ENCODE peak calls at places on chromosome 1, in six cellular contexts. G is HCT116, B is GM12878, D is HepG2, X is K562, P is SK-N-SH. S is an unnamed sample.

GRCh38 chr1:201471772-201472171 is 2.8 kb upstream of the PHLDA3 start:
- DNase-seq in G (no peak), B (no peak), X (no peak), P (no peak), D (no peak), S (no peak)

GRCh38 chr1:8790987-8791386 is 26.5 kb downstream of the RERE start:
- DNase-seq in G (no peak), P (no peak), D (no peak), X (peak), B (no peak), S (no peak)

GRCh38 chr1:11804666-11805453 is 904 bp downstream of the MTHFR start:
- DNase-seq in D (no peak), B (no peak), P (peak), G (no peak), X (peak), S (peak)

GRCh38 chr1:204894031-204894430 is 23.4 kb downstream of the NFASC start:
- DNase-seq in P (no peak), B (no peak), X (no peak), D (no peak), G (no peak), S (no peak)

GRCh38 chr1:66599899-66600737 is 66.2 kb downstream of the SGIP1 start:
- DNase-seq in X (no peak), P (no peak), B (no peak), D (no peak), G (no peak), S (no peak)

GRCh38 chr1:22841142-22841541 is 130.5 kb downstream of the EPHB2 start:
- DNase-seq in B (no peak), X (no peak), D (no peak), P (no peak), G (no peak), S (no peak)

GRCh38 chr1:147273409-147274307 is 31.2 kb downstream of the CHD1L start:
- DNase-seq in G (peak), X (peak), B (peak), D (peak), P (peak), S (peak)

GRCh38 chr1:2982615-2983318 is 38.5 kb upstream of the ACTRT2 start:
- DNase-seq in D (no peak), G (no peak), B (no peak), X (no peak), P (no peak), S (no peak)

GRCh38 chr1:70685300-70686286 is 274.5 kb downstream of the CTH start:
- DNase-seq in D (peak), B (peak), P (peak), X (peak), G (peak), S (peak)

GRCh38 chr1:91307784-91308409 is 96.7 kb downstream of the HFM1 start:
- DNase-seq in P (no peak), B (no peak), G (no peak), X (no peak), D (no peak), S (no peak)

GRCh38 chr1:153578936-153579335 is 13.3 kb upstream of the S100A2 start:
- DNase-seq in X (no peak), B (no peak), P (no peak), G (no peak), D (no peak), S (no peak)

GRCh38 chr1:221543529-221544120 is 198.3 kb downstream of the DUSP10 start:
- DNase-seq in G (peak), X (no peak), B (no peak), P (peak), D (no peak), S (peak)

GRCh38 chr1:59730759-59731478 is 83.8 kb upstream of the HOOK1 start:
- DNase-seq in X (peak), P (no peak), D (peak), G (peak), B (no peak), S (peak)

GRCh38 chr1:110004583-110004982 is 20.0 kb downstream of the AHCYL1 start:
- DNase-seq in X (no peak), B (no peak), D (no peak), P (no peak), G (no peak), S (no peak)

GRCh38 chr1:68016364-68016763 is 34.1 kb downstream of the DIRAS3 start:
- DNase-seq in G (no peak), D (no peak), B (no peak), X (no peak), P (no peak), S (no peak)

GRCh38 chr1:10189659-10190058 is 20.7 kb upstream of the KIF1B start:
- DNase-seq in P (no peak), B (peak), D (no peak), G (no peak), X (no peak), S (no peak)

GRCh38 chr1:8061673-8062386 is 35.7 kb upstream of the ERRFI1 start:
- DNase-seq in D (no peak), X (peak), G (no peak), B (no peak), P (no peak), S (no peak)

GRCh38 chr1:29447368-29447767 is 211.0 kb downstream of the PTPRU start:
- DNase-seq in G (no peak), P (no peak), X (no peak), D (no peak), B (no peak), S (no peak)

GRCh38 chr1:14974361-14974760 is 179.2 kb upstream of the TMEM51 start:
- DNase-seq in X (no peak), P (no peak), B (no peak), D (no peak), G (no peak), S (no peak)

GRCh38 chr1:224911217-224911616 is 18.3 kb upstream of the DNAH14 start:
- DNase-seq in P (no peak), G (no peak), D (no peak), X (no peak), B (no peak), S (no peak)

GRCh38 chr1:210677533-210677932 is 348.8 kb downstream of the HHAT start:
- DNase-seq in B (peak), G (no peak), D (no peak), X (no peak), P (no peak), S (no peak)

GRCh38 chr1:229420765-229421164 is 13.1 kb downstream of the ACTA1 start:
- DNase-seq in G (peak), D (no peak), P (no peak), B (no peak), X (peak), S (no peak)

GRCh38 chr1:32349211-32349708 is 13.0 kb downstream of the FAM229A start:
- DNase-seq in B (no peak), X (no peak), P (no peak), G (no peak), D (peak), S (no peak)
- TF ChIP-seq JUND in B (no peak), X (no peak), P (no peak), G (no peak), D (no peak), S (no peak)

DNA sequence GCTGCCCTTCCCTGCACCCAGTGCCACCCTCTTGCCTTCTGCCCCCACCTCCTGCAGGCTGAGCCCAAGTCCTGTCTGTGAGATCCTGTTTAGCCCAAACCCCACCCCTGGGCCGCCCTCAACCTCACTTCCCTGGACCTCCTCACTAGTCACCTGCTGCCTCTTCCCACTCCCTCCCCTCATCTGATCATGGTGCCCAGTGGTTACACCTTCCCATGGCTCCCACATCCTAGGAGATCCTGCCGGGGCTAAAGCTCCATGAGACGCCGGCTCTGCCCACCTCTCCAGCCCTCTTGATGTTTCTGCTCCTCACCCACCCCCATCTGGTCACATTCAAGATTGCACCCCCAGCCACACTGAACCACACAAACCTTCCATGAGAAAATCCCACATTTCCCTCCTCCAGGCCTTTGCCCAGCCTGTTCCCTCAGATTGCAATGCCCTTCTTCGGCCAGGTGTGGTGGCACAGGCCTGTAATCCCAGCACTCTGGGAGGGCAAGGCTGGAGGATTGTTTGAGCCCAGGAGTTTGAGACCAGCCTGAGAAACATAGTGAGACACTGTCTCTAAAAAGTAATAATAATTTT is 17.0 kb downstream of the TTC39A start:
- DNase-seq in G (no peak), D (no peak), P (peak), B (no peak), X (peak), S (peak)
- TF ChIP-seq JUND in G (no peak), D (no peak), P (no peak), B (no peak), X (no peak), S (no peak)

DNA sequence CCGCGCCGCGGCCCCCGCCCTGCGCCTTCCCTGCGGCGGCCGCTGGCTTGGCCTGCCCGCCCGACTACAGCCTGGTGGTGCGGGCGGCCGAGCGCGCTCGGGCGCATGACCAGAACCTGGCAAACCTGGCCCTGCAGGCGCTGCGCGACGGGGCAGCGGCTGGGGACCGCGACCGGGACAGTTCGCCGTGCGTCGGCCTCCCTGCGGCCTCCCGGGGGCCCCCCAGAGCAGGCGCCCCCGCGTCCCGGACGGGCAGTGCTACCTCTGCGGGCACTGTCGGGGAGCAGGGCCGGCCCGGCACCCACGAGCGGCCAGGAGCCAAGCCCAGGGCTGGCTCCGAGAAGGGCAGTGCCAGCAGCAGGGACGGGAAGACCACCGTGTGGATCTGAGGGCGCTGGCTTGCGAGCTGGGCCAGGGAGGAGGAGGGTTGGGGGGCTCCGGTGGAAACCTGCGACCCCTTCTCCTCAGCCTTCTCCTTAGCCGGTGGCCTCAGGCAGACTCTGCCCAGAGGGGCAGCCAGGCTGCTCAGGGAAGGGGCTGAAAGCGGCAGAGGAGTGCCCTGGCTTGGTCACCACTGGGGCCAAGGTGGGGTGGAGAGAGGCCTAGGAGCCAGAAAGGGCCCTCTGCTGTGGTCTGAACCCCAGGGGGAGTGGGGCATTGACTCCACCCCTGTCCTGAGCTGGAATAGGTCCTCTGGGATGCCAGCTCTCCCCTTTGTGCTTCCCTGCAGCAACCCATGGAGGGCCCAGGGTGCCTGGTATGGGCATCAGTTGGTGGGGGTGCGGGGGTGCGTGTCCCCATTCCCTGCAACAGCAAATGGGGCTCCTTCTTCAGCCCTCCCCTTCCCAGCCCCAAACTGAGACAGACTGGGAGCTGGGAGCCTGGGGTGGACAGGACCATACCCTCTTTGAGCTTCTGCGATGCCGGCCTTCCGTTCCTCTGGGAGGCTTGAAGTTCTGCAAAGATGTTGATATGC is 6.6 kb upstream of the IBA57 start:
- DNase-seq in G (no peak), D (no peak), B (no peak), P (no peak), X (no peak), S (no peak)
- TF ChIP-seq JUND in G (no peak), D (no peak), B (no peak), P (no peak), X (no peak), S (no peak)

GRCh38 chr1:207565546-207566468 is 69.8 kb downstream of the CR1 start:
- DNase-seq in B (no peak), P (no peak), G (peak), X (no peak), D (no peak), S (peak)
- TF ChIP-seq JUND in B (no peak), P (no peak), G (no peak), X (no peak), D (no peak), S (no peak)

GRCh38 chr1:52323731-52324130 is 42.3 kb downstream of the CC2D1B start:
- DNase-seq in P (no peak), B (no peak), G (no peak), D (no peak), X (no peak), S (no peak)
- TF ChIP-seq JUND in P (no peak), B (no peak), G (no peak), D (no peak), X (no peak), S (no peak)

GRCh38 chr1:48692235-48692634 is 84.5 kb downstream of the BEND5 start:
- DNase-seq in B (no peak), G (no peak), P (no peak), D (no peak), X (no peak), S (no peak)

GRCh38 chr1:48697066-48697707 is 79.5 kb downstream of the BEND5 start:
- DNase-seq in D (peak), G (peak), X (peak), P (peak), B (no peak), S (peak)

GRCh38 chr1:48693180-48693579 is 83.5 kb downstream of the BEND5 start:
- DNase-seq in G (no peak), B (no peak), X (no peak), P (no peak), D (no peak), S (no peak)

GRCh38 chr1:48691429-48692001 is 85.2 kb downstream of the BEND5 start:
- DNase-seq in G (no peak), X (no peak), D (no peak), B (no peak), P (no peak), S (no peak)

GRCh38 chr1:48693674-48694347 is 82.9 kb downstream of the BEND5 start:
- DNase-seq in X (no peak), B (no peak), D (no peak), P (no peak), G (no peak), S (no peak)
- TF ChIP-seq JUND in X (no peak), B (no peak), D (no peak), P (no peak), G (no peak), S (no peak)

GRCh38 chr1:53368314-53369033 is 40.6 kb upstream of the LRP8 start:
- DNase-seq in P (peak), B (no peak), G (no peak), D (no peak), X (no peak), S (no peak)

GRCh38 chr1:53366901-53367502 is 39.1 kb upstream of the LRP8 start:
- DNase-seq in G (no peak), P (no peak), D (no peak), X (no peak), B (no peak), S (no peak)

GRCh38 chr1:53369034-53369750 is 41.3 kb upstream of the LRP8 start:
- DNase-seq in D (no peak), B (no peak), P (no peak), X (no peak), G (no peak), S (no peak)

GRCh38 chr1:53369761-53370160 is 41.9 kb upstream of the LRP8 start:
- DNase-seq in D (no peak), P (no peak), X (no peak), G (no peak), B (no peak), S (no peak)

GRCh38 chr1:53367503-53368313 is 39.8 kb upstream of the LRP8 start:
- DNase-seq in X (peak), P (peak), D (no peak), G (no peak), B (peak), S (no peak)
- TF ChIP-seq JUND in X (peak), P (no peak), D (no peak), G (no peak), B (no peak), S (no peak)

DNA sequence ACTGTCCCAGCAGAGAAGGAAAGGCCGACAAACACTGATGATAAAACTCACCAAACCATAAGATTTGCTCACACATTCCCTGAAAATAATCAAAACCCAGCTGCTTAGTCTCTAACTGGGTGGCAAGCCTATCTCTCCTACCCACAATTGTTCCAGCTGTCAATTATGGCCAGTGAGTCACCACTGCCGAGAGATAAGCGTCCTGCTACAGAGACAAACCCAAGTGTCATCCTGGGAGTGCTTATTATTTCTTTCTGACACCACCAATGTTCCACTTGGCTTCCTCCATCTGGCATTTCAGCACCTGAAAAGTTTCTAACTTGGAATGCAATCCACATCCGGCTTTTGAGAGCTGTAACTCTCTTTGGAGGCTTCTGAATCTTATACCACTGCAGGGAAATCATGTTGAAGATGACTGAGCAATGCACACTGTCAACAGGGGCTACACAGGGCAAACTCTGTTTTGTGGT is 51.5 kb upstream of the VAV3 start:
- DNase-seq in G (no peak), D (no peak), P (peak), B (no peak), X (peak), S (no peak)
- TF ChIP-seq JUND in G (no peak), D (no peak), P (peak), B (no peak), X (peak), S (no peak)

S was measured in T47D.